ENCODE peak calls at places on chromosomes 3 and 15, in nine cellular contexts. V, F, C, Q, J, M, H, N and S are unnamed samples. For H3K4me1, the result is how much of the 10 kb centered on the place peaks cover.

GRCh38 chr15:40929730-40930429 is 740 bp downstream of the DLL4 start:
- DNase-seq in C (peak), V (no peak), N (no peak), Q (no peak), H (peak), J (no peak), F (peak), M (peak), S (no peak)

GRCh38 chr3:129313983-129314756 is 35.5 kb downstream of the HMCES start:
- DNase-seq in H (no peak), V (peak), F (no peak), J (no peak), C (peak), M (peak), N (no peak), Q (no peak), S (no peak)

GRCh38 chr15:90419738-90420487 is 31.9 kb downstream of the IQGAP1 start:
- DNase-seq in H (no peak), C (no peak), F (peak), M (peak), J (no peak), Q (no peak), V (no peak), N (no peak), S (no peak)

GRCh38 chr3:143307613-143308183 is 188.1 kb downstream of the CHST2 start:
- DNase-seq in C (no peak), J (no peak), M (peak), N (no peak), V (no peak), F (peak), Q (no peak), H (no peak), S (no peak)

GRCh38 chr15:80573614-80574013 is 121.5 kb upstream of the ABHD17C start:
- DNase-seq in M (no peak), Q (no peak), F (no peak), N (no peak), J (no peak), C (no peak), H (no peak), V (no peak), S (no peak)

GRCh38 chr3:188421836-188422540 is 268.0 kb downstream of the LPP start:
- DNase-seq in M (no peak), N (no peak), Q (no peak), V (no peak), C (no peak), F (no peak), H (no peak), J (no peak), S (no peak)

GRCh38 chr3:182509844-182510460 is 283.4 kb upstream of the ATP11B start:
- DNase-seq in J (no peak), C (no peak), V (no peak), Q (no peak), N (no peak), H (no peak), M (no peak), F (no peak), S (no peak)

GRCh38 chr3:10594915-10595314 is 89.5 kb upstream of the ATP2B2 start:
- DNase-seq in F (peak), C (peak), M (peak), J (no peak), Q (no peak), H (no peak), N (no peak), V (no peak), S (no peak)

GRCh38 chr3:171142985-171143384 is 116.5 kb upstream of the SLC2A2 start:
- DNase-seq in C (no peak), V (no peak), N (no peak), F (peak), H (no peak), Q (no peak), J (peak), M (peak), S (no peak)

GRCh38 chr3:11558461-11558903 is 85.2 kb downstream of the VGLL4 start:
- DNase-seq in M (no peak), C (no peak), N (no peak), F (peak), V (no peak), Q (no peak), H (peak), J (no peak), S (no peak)

GRCh38 chr3:36827133-36827532 is 62.8 kb upstream of the DCLK3 start:
- DNase-seq in C (no peak), Q (no peak), V (no peak), M (no peak), J (no peak), H (no peak), F (no peak), N (no peak), S (no peak)

GRCh38 chr3:36826240-36826639 is 61.9 kb upstream of the DCLK3 start:
- DNase-seq in F (no peak), M (no peak), J (no peak), C (no peak), Q (no peak), N (no peak), V (no peak), H (no peak), S (no peak)

GRCh38 chr3:36817806-36818205 is 53.5 kb upstream of the DCLK3 start:
- DNase-seq in C (no peak), Q (no peak), J (no peak), N (no peak), H (no peak), M (no peak), V (no peak), F (no peak), S (no peak)

GRCh38 chr3:36824443-36824842 is 60.1 kb upstream of the DCLK3 start:
- DNase-seq in J (no peak), M (no peak), F (no peak), H (no peak), Q (no peak), C (no peak), V (no peak), N (no peak), S (no peak)

GRCh38 chr3:36823806-36824205 is 59.5 kb upstream of the DCLK3 start:
- DNase-seq in V (no peak), N (no peak), J (no peak), M (no peak), H (no peak), F (no peak), C (no peak), Q (no peak), S (no peak)
- TF ChIP-seq CTCF in V (no peak), N (no peak), J (no peak), M (no peak), H (no peak), F (no peak), C (no peak), Q (no peak), S (no peak)

GRCh38 chr15:66749841-66750575 is 48.0 kb downstream of the SMAD6 start:
- DNase-seq in J (no peak), N (no peak), Q (no peak), M (no peak), V (no peak), H (no peak), C (no peak), F (no peak), S (no peak)
- H3K4me1 ChIP-seq in J (under half), N (under half), Q (half or more), M (under half), V (under half), H (half or more), C (under half), F (under half), S (under half)

GRCh38 chr3:167565489-167565888 is 88.3 kb downstream of the WDR49 start:
- DNase-seq in F (no peak), C (no peak), J (no peak), H (no peak), N (no peak), M (no peak), Q (no peak), V (no peak), S (no peak)
- TF ChIP-seq CTCF in F (no peak), C (no peak), J (no peak), H (no peak), N (no peak), M (no peak), Q (no peak), V (no peak), S (no peak)

DNA sequence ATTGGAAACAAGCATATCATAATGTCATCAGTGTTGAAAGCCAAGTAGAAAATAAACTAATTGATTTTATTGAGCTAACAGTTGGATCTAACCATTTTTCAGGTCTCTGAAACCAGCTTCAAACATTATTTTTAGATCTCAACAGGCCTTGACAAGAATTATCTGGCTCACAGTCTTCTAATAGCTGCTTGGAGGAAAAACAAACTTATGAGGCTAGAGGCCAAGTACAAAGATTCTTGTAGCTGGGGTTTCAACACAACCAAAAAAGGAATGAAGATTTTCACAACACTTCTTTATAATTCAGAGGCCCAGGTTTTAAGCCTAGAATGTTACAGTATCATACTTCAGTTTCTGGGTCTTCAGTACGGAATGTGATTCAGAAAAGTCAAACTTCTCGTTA is 3.7 kb downstream of the SETMAR start:
- DNase-seq in H (no peak), C (no peak), N (no peak), F (no peak), J (no peak), Q (no peak), V (no peak), M (peak), S (no peak)
- H3K4me1 ChIP-seq in H (under half), C (under half), N (half or more), F (under half), J (under half), Q (half or more), V (under half), M (under half), S (under half)

DNA sequence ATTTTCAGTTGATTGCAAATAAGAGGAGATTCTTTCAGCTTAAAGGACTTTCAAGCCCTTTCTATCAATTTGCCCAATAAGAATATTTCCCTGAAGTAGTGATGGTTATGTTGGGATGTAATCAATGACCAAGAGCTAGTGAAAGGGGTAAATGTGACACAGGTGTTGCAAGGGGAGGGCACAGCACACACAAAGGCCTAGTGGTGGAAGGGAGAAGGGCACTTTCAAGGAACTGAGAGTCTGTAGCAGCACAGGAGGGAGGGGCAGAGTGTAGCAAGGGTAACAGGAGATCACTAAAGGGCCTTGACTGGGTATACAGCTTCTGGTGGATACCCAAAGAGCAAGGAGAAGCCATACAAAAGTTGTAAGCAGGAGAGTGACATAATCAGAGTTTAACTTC is 217.8 kb upstream of the ARHGEF26 start:
- DNase-seq in J (no peak), M (no peak), H (no peak), V (no peak), C (peak), F (no peak), N (no peak), Q (no peak), S (no peak)
- TF ChIP-seq CTCF in J (no peak), M (no peak), H (no peak), V (no peak), C (peak), F (no peak), N (no peak), Q (no peak), S (no peak)

DNA sequence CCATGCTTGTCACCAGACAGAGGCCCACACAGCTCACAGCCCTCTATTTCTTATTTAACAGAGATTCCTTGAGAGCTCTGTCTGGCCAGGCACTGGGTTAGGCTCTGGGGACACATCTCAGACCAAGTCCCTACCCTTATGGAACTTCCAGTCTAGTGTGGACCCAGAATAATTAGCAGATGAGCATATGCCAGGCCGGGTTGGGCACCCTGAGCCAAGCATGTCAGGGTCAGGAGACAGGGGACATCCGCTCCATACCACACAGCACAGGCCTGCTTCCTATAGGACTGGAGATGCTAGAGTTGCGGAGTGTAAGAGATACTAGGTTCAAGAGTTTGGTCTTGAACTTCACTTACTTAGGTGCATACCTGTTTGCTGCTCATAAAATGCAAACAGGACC is 20.4 kb downstream of the MGLL start:
- DNase-seq in Q (no peak), F (no peak), H (no peak), J (no peak), N (no peak), V (no peak), C (no peak), M (no peak), S (no peak)
- H3K4me1 ChIP-seq in Q (under half), F (under half), H (under half), J (under half), N (under half), V (under half), C (under half), M (under half), S (under half)

DNA sequence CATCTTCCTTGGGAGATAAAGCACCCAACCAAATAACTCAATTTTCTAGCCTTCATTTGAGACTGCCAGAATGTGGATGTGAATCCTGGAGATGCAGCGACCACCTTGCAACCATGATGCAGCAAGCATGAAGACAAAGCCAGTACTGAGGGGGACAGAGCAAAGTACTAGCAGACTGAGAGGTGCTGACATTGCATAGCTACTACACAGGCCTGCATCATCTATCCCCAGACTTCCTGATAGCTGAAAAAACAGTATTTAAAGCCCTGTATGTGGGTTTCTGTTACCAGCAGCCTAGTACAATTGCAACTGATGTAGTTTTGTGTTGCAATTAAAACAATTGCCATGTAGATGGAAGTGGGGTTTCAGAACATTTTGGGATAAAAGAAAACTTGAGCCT is 146.3 kb upstream of the VEPH1 start:
- DNase-seq in Q (no peak), J (no peak), V (no peak), N (no peak), M (no peak), C (no peak), H (no peak), F (no peak), S (no peak)
- TF ChIP-seq CTCF in Q (no peak), J (no peak), V (no peak), N (no peak), M (no peak), C (no peak), H (no peak), F (no peak), S (no peak)

DNA sequence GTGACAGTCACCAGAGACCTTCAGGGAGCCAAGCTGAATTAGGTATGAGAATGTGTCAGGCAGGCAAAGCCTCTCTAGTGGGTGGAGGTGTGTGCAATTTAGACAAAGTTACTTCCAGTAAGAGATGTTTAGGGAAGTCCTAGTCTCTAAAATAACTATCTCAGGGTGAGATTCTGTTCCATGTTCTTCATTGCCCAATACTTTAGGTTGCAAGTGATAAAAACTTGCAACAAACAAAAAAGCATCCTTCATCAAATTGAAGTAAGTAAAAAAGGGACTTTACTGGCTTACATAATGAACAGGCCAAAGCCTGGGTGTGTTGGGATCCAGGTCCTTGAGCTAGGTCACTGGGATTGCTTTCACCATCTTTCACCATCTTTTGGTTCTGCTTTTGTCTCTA is 38.3 kb downstream of the CX3CR1 start:
- DNase-seq in J (no peak), C (no peak), N (no peak), F (no peak), V (no peak), Q (no peak), H (no peak), M (no peak), S (no peak)
- H3K4me1 ChIP-seq in J (under half), C (under half), N (under half), F (under half), V (under half), Q (under half), H (under half), M (under half), S (under half)